ENCODE peak calls at places on chromosomes 7 and 10, in ten cellular contexts. One of them, this sample, is unnamed.

GRCh38 chr7:71303566-71303965 is 171.6 kb downstream of the GALNT17 start:
- DNase-seq in GM20000: no peak
- DNase-seq in breast epithelium: no peak
- DNase-seq in cardiac fibroblast: no peak
- DNase-seq in A549: no peak
- DNase-seq in mammary epithelial cell: no peak
- DNase-seq in occipital lobe: no peak
- DNase-seq in effector CD4-positive, alpha-beta T cell: no peak
- DNase-seq in GM23248: no peak
- DNase-seq in stimulated activated CD8-positive, alpha-beta memory T cell treated with anti-CD3 and anti-CD28 coated beads, Interleukin-2, amount 100 ng/mL, for 1 hour: no peak
- DNase-seq in this sample: peak; percentile 93

GRCh38 chr10:42827201-42827600 is 44.6 kb downstream of the BMS1 start:
- DNase-seq in GM20000: no peak
- DNase-seq in breast epithelium: no peak
- DNase-seq in cardiac fibroblast: no peak
- DNase-seq in A549: no peak
- DNase-seq in mammary epithelial cell: no peak
- DNase-seq in occipital lobe: no peak
- DNase-seq in effector CD4-positive, alpha-beta T cell: no peak
- DNase-seq in GM23248: no peak
- DNase-seq in stimulated activated CD8-positive, alpha-beta memory T cell treated with anti-CD3 and anti-CD28 coated beads, Interleukin-2, amount 100 ng/mL, for 1 hour: no peak
- DNase-seq in this sample: no peak

GRCh38 chr7:79548616-79549206 is 95.2 kb upstream of the MAGI2 start:
- DNase-seq in GM20000: no peak
- DNase-seq in breast epithelium: no peak
- DNase-seq in cardiac fibroblast: peak; percentile 19
- DNase-seq in A549: no peak
- DNase-seq in mammary epithelial cell: no peak
- DNase-seq in occipital lobe: no peak
- DNase-seq in effector CD4-positive, alpha-beta T cell: no peak
- DNase-seq in GM23248: peak; percentile 14
- DNase-seq in stimulated activated CD8-positive, alpha-beta memory T cell treated with anti-CD3 and anti-CD28 coated beads, Interleukin-2, amount 100 ng/mL, for 1 hour: no peak
- DNase-seq in this sample: no peak

GRCh38 chr7:54189330-54189729 is 352.8 kb upstream of the VSTM2A start:
- DNase-seq in GM20000: no peak
- DNase-seq in breast epithelium: no peak
- DNase-seq in cardiac fibroblast: no peak
- DNase-seq in A549: no peak
- DNase-seq in mammary epithelial cell: no peak
- DNase-seq in occipital lobe: no peak
- DNase-seq in effector CD4-positive, alpha-beta T cell: no peak
- DNase-seq in GM23248: no peak
- DNase-seq in stimulated activated CD8-positive, alpha-beta memory T cell treated with anti-CD3 and anti-CD28 coated beads, Interleukin-2, amount 100 ng/mL, for 1 hour: no peak
- DNase-seq in this sample: no peak

GRCh38 chr10:119693262-119693957 is 32.4 kb upstream of the INPP5F start:
- DNase-seq in GM20000: peak; percentile 70
- DNase-seq in breast epithelium: no peak
- DNase-seq in cardiac fibroblast: no peak
- DNase-seq in A549: no peak
- DNase-seq in mammary epithelial cell: no peak
- DNase-seq in occipital lobe: no peak
- DNase-seq in effector CD4-positive, alpha-beta T cell: no peak
- DNase-seq in GM23248: no peak
- DNase-seq in stimulated activated CD8-positive, alpha-beta memory T cell treated with anti-CD3 and anti-CD28 coated beads, Interleukin-2, amount 100 ng/mL, for 1 hour: no peak
- DNase-seq in this sample: no peak

GRCh38 chr7:54662701-54663100 is 96.3 kb downstream of the SEC61G start:
- DNase-seq in GM20000: no peak
- DNase-seq in breast epithelium: no peak
- DNase-seq in cardiac fibroblast: no peak
- DNase-seq in A549: no peak
- DNase-seq in mammary epithelial cell: no peak
- DNase-seq in occipital lobe: no peak
- DNase-seq in effector CD4-positive, alpha-beta T cell: no peak
- DNase-seq in GM23248: no peak
- DNase-seq in stimulated activated CD8-positive, alpha-beta memory T cell treated with anti-CD3 and anti-CD28 coated beads, Interleukin-2, amount 100 ng/mL, for 1 hour: no peak
- DNase-seq in this sample: no peak

GRCh38 chr10:92695679-92696605 is 6.2 kb downstream of the HHEX start:
- DNase-seq in GM20000: peak; percentile 25
- DNase-seq in breast epithelium: no peak
- DNase-seq in cardiac fibroblast: peak; percentile 67
- DNase-seq in A549: no peak
- DNase-seq in mammary epithelial cell: no peak
- DNase-seq in occipital lobe: no peak
- DNase-seq in effector CD4-positive, alpha-beta T cell: no peak
- DNase-seq in GM23248: peak; percentile 80
- DNase-seq in stimulated activated CD8-positive, alpha-beta memory T cell treated with anti-CD3 and anti-CD28 coated beads, Interleukin-2, amount 100 ng/mL, for 1 hour: no peak
- DNase-seq in this sample: peak; percentile 82

GRCh38 chr7:94675356-94675755 is 19.4 kb upstream of the SGCE start:
- DNase-seq in GM20000: no peak
- DNase-seq in breast epithelium: no peak
- DNase-seq in cardiac fibroblast: no peak
- DNase-seq in A549: no peak
- DNase-seq in mammary epithelial cell: no peak
- DNase-seq in occipital lobe: no peak
- DNase-seq in effector CD4-positive, alpha-beta T cell: no peak
- DNase-seq in GM23248: no peak
- DNase-seq in stimulated activated CD8-positive, alpha-beta memory T cell treated with anti-CD3 and anti-CD28 coated beads, Interleukin-2, amount 100 ng/mL, for 1 hour: no peak
- DNase-seq in this sample: no peak

GRCh38 chr10:93548376-93549071 is 17.9 kb upstream of the FFAR4 start:
- DNase-seq in GM20000: no peak
- DNase-seq in breast epithelium: no peak
- DNase-seq in cardiac fibroblast: peak; percentile 64
- DNase-seq in A549: peak; percentile 90
- DNase-seq in mammary epithelial cell: no peak
- DNase-seq in occipital lobe: no peak
- DNase-seq in effector CD4-positive, alpha-beta T cell: no peak
- DNase-seq in GM23248: no peak
- DNase-seq in stimulated activated CD8-positive, alpha-beta memory T cell treated with anti-CD3 and anti-CD28 coated beads, Interleukin-2, amount 100 ng/mL, for 1 hour: no peak
- DNase-seq in this sample: no peak

GRCh38 chr7:134318443-134318842 is 1.7 kb upstream of the SLC35B4 start:
- DNase-seq in GM20000: no peak
- DNase-seq in breast epithelium: no peak
- DNase-seq in cardiac fibroblast: no peak
- DNase-seq in A549: no peak
- DNase-seq in mammary epithelial cell: no peak
- DNase-seq in occipital lobe: no peak
- DNase-seq in effector CD4-positive, alpha-beta T cell: no peak
- DNase-seq in GM23248: peak; percentile 27
- DNase-seq in stimulated activated CD8-positive, alpha-beta memory T cell treated with anti-CD3 and anti-CD28 coated beads, Interleukin-2, amount 100 ng/mL, for 1 hour: no peak
- DNase-seq in this sample: no peak

GRCh38 chr10:123142701-123143161 is 5.2 kb upstream of the HMX2 start:
- DNase-seq in GM20000: peak; percentile 46
- DNase-seq in breast epithelium: no peak
- DNase-seq in cardiac fibroblast: no peak
- DNase-seq in A549: no peak
- DNase-seq in mammary epithelial cell: no peak
- DNase-seq in occipital lobe: no peak
- DNase-seq in effector CD4-positive, alpha-beta T cell: no peak
- DNase-seq in GM23248: no peak
- DNase-seq in stimulated activated CD8-positive, alpha-beta memory T cell treated with anti-CD3 and anti-CD28 coated beads, Interleukin-2, amount 100 ng/mL, for 1 hour: no peak
- DNase-seq in this sample: no peak

GRCh38 chr7:157445956-157446295 is 109.1 kb downstream of the DNAJB6 start:
- DNase-seq in GM20000: no peak
- DNase-seq in breast epithelium: peak; percentile 33
- DNase-seq in cardiac fibroblast: no peak
- DNase-seq in A549: no peak
- DNase-seq in mammary epithelial cell: no peak
- DNase-seq in occipital lobe: no peak
- DNase-seq in effector CD4-positive, alpha-beta T cell: no peak
- DNase-seq in GM23248: no peak
- DNase-seq in stimulated activated CD8-positive, alpha-beta memory T cell treated with anti-CD3 and anti-CD28 coated beads, Interleukin-2, amount 100 ng/mL, for 1 hour: no peak
- DNase-seq in this sample: no peak

GRCh38 chr7:29345590-29345989 is 151.0 kb downstream of the CHN2 start:
- DNase-seq in GM20000: no peak
- DNase-seq in breast epithelium: no peak
- DNase-seq in cardiac fibroblast: peak; percentile 50
- DNase-seq in A549: peak; percentile 12
- DNase-seq in mammary epithelial cell: peak; percentile 29
- DNase-seq in occipital lobe: no peak
- DNase-seq in effector CD4-positive, alpha-beta T cell: no peak
- DNase-seq in GM23248: peak; percentile 39
- DNase-seq in stimulated activated CD8-positive, alpha-beta memory T cell treated with anti-CD3 and anti-CD28 coated beads, Interleukin-2, amount 100 ng/mL, for 1 hour: no peak
- DNase-seq in this sample: peak; percentile 48

GRCh38 chr7:149831730-149832219 is 6.4 kb upstream of the ZNF862 start:
- DNase-seq in GM20000: no peak
- DNase-seq in breast epithelium: no peak
- DNase-seq in cardiac fibroblast: no peak
- DNase-seq in A549: no peak
- DNase-seq in mammary epithelial cell: no peak
- DNase-seq in occipital lobe: no peak
- DNase-seq in effector CD4-positive, alpha-beta T cell: no peak
- DNase-seq in GM23248: no peak
- DNase-seq in stimulated activated CD8-positive, alpha-beta memory T cell treated with anti-CD3 and anti-CD28 coated beads, Interleukin-2, amount 100 ng/mL, for 1 hour: no peak
- DNase-seq in this sample: no peak

GRCh38 chr7:121041516-121042148 is 53.1 kb downstream of the CPED1 start:
- DNase-seq in GM20000: no peak
- DNase-seq in breast epithelium: no peak
- DNase-seq in cardiac fibroblast: peak; percentile 41
- DNase-seq in A549: no peak
- DNase-seq in mammary epithelial cell: no peak
- DNase-seq in occipital lobe: no peak
- DNase-seq in effector CD4-positive, alpha-beta T cell: no peak
- DNase-seq in GM23248: peak; percentile 35
- DNase-seq in stimulated activated CD8-positive, alpha-beta memory T cell treated with anti-CD3 and anti-CD28 coated beads, Interleukin-2, amount 100 ng/mL, for 1 hour: no peak
- DNase-seq in this sample: no peak

GRCh38 chr7:21426286-21426957 is 1.5 kb upstream of the SP4 start:
- DNase-seq in GM20000: no peak
- DNase-seq in breast epithelium: no peak
- DNase-seq in cardiac fibroblast: peak; percentile 42
- DNase-seq in A549: no peak
- DNase-seq in mammary epithelial cell: peak; percentile 23
- DNase-seq in occipital lobe: no peak
- DNase-seq in effector CD4-positive, alpha-beta T cell: no peak
- DNase-seq in GM23248: peak; percentile 34
- DNase-seq in stimulated activated CD8-positive, alpha-beta memory T cell treated with anti-CD3 and anti-CD28 coated beads, Interleukin-2, amount 100 ng/mL, for 1 hour: no peak
- DNase-seq in this sample: no peak

GRCh38 chr7:44791278-44792219 is 4.9 kb upstream of the PPIA start:
- DNase-seq in GM20000: no peak
- DNase-seq in breast epithelium: no peak
- DNase-seq in cardiac fibroblast: peak; percentile 56
- DNase-seq in A549: no peak
- DNase-seq in mammary epithelial cell: no peak
- DNase-seq in occipital lobe: no peak
- DNase-seq in effector CD4-positive, alpha-beta T cell: no peak
- DNase-seq in GM23248: peak; percentile 81
- DNase-seq in stimulated activated CD8-positive, alpha-beta memory T cell treated with anti-CD3 and anti-CD28 coated beads, Interleukin-2, amount 100 ng/mL, for 1 hour: no peak
- DNase-seq in this sample: peak; percentile 71

GRCh38 chr7:18117482-18117881 is 89.8 kb upstream of the PRPS1L1 start:
- DNase-seq in GM20000: no peak
- DNase-seq in breast epithelium: no peak
- DNase-seq in cardiac fibroblast: peak; percentile 19
- DNase-seq in A549: no peak
- DNase-seq in mammary epithelial cell: no peak
- DNase-seq in occipital lobe: no peak
- DNase-seq in effector CD4-positive, alpha-beta T cell: no peak
- DNase-seq in GM23248: peak; percentile 38
- DNase-seq in stimulated activated CD8-positive, alpha-beta memory T cell treated with anti-CD3 and anti-CD28 coated beads, Interleukin-2, amount 100 ng/mL, for 1 hour: no peak
- DNase-seq in this sample: peak; percentile 80

GRCh38 chr10:110597476-110597875 is 30.0 kb downstream of the SMC3 start:
- DNase-seq in GM20000: no peak
- DNase-seq in breast epithelium: no peak
- DNase-seq in cardiac fibroblast: no peak
- DNase-seq in A549: no peak
- DNase-seq in mammary epithelial cell: no peak
- DNase-seq in occipital lobe: no peak
- DNase-seq in effector CD4-positive, alpha-beta T cell: no peak
- DNase-seq in GM23248: no peak
- DNase-seq in stimulated activated CD8-positive, alpha-beta memory T cell treated with anti-CD3 and anti-CD28 coated beads, Interleukin-2, amount 100 ng/mL, for 1 hour: no peak
- DNase-seq in this sample: no peak

GRCh38 chr7:107934991-107935770 is 44.2 kb downstream of the DLD start:
- DNase-seq in GM20000: no peak
- DNase-seq in breast epithelium: no peak
- DNase-seq in cardiac fibroblast: peak; percentile 60
- DNase-seq in A549: no peak
- DNase-seq in mammary epithelial cell: no peak
- DNase-seq in occipital lobe: no peak
- DNase-seq in effector CD4-positive, alpha-beta T cell: no peak
- DNase-seq in GM23248: peak; percentile 68
- DNase-seq in stimulated activated CD8-positive, alpha-beta memory T cell treated with anti-CD3 and anti-CD28 coated beads, Interleukin-2, amount 100 ng/mL, for 1 hour: no peak
- DNase-seq in this sample: peak; percentile 73

GRCh38 chr10:100827819-100828743 is 82.7 kb downstream of the PAX2 start:
- DNase-seq in GM20000: peak; percentile 83
- DNase-seq in breast epithelium: peak; percentile 57
- DNase-seq in cardiac fibroblast: no peak
- DNase-seq in A549: peak; percentile 43
- DNase-seq in mammary epithelial cell: peak; percentile 3
- DNase-seq in occipital lobe: no peak
- DNase-seq in effector CD4-positive, alpha-beta T cell: no peak
- DNase-seq in GM23248: peak; percentile 64
- DNase-seq in stimulated activated CD8-positive, alpha-beta memory T cell treated with anti-CD3 and anti-CD28 coated beads, Interleukin-2, amount 100 ng/mL, for 1 hour: peak; percentile 13
- DNase-seq in this sample: peak; percentile 57

GRCh38 chr10:112898540-112899395 is 51.3 kb upstream of the TCF7L2 start:
- DNase-seq in GM20000: no peak
- DNase-seq in breast epithelium: no peak
- DNase-seq in cardiac fibroblast: peak; percentile 71
- DNase-seq in A549: peak; percentile 95
- DNase-seq in mammary epithelial cell: no peak
- DNase-seq in occipital lobe: no peak
- DNase-seq in effector CD4-positive, alpha-beta T cell: no peak
- DNase-seq in GM23248: peak; percentile 60
- DNase-seq in stimulated activated CD8-positive, alpha-beta memory T cell treated with anti-CD3 and anti-CD28 coated beads, Interleukin-2, amount 100 ng/mL, for 1 hour: no peak
- DNase-seq in this sample: peak; percentile 74

GRCh38 chr7:101899616-101900015 is 82.2 kb downstream of the CUX1 start:
- DNase-seq in GM20000: no peak
- DNase-seq in breast epithelium: no peak
- DNase-seq in cardiac fibroblast: no peak
- DNase-seq in A549: no peak
- DNase-seq in mammary epithelial cell: no peak
- DNase-seq in occipital lobe: no peak
- DNase-seq in effector CD4-positive, alpha-beta T cell: no peak
- DNase-seq in GM23248: no peak
- DNase-seq in stimulated activated CD8-positive, alpha-beta memory T cell treated with anti-CD3 and anti-CD28 coated beads, Interleukin-2, amount 100 ng/mL, for 1 hour: no peak
- DNase-seq in this sample: no peak

GRCh38 chr10:31808258-31809218 is 120.1 kb downstream of the ARHGAP12 start:
- DNase-seq in GM20000: peak; percentile 50
- DNase-seq in breast epithelium: no peak
- DNase-seq in cardiac fibroblast: peak; percentile 86
- DNase-seq in A549: peak; percentile 56
- DNase-seq in mammary epithelial cell: peak; percentile 18
- DNase-seq in occipital lobe: no peak
- DNase-seq in effector CD4-positive, alpha-beta T cell: no peak
- DNase-seq in GM23248: peak; percentile 82
- DNase-seq in stimulated activated CD8-positive, alpha-beta memory T cell treated with anti-CD3 and anti-CD28 coated beads, Interleukin-2, amount 100 ng/mL, for 1 hour: no peak
- DNase-seq in this sample: peak; percentile 75

GRCh38 chr10:43619368-43619767 is 13.1 kb downstream of the ZNF485 start:
- DNase-seq in GM20000: no peak
- DNase-seq in breast epithelium: no peak
- DNase-seq in cardiac fibroblast: no peak
- DNase-seq in A549: no peak
- DNase-seq in mammary epithelial cell: no peak
- DNase-seq in occipital lobe: no peak
- DNase-seq in effector CD4-positive, alpha-beta T cell: no peak
- DNase-seq in GM23248: no peak
- DNase-seq in stimulated activated CD8-positive, alpha-beta memory T cell treated with anti-CD3 and anti-CD28 coated beads, Interleukin-2, amount 100 ng/mL, for 1 hour: no peak
- DNase-seq in this sample: no peak

GRCh38 chr7:102823715-102824114 is 74.9 kb downstream of the FAM185A start:
- DNase-seq in GM20000: no peak
- DNase-seq in breast epithelium: no peak
- DNase-seq in cardiac fibroblast: no peak
- DNase-seq in A549: no peak
- DNase-seq in mammary epithelial cell: no peak
- DNase-seq in occipital lobe: no peak
- DNase-seq in effector CD4-positive, alpha-beta T cell: no peak
- DNase-seq in GM23248: no peak
- DNase-seq in stimulated activated CD8-positive, alpha-beta memory T cell treated with anti-CD3 and anti-CD28 coated beads, Interleukin-2, amount 100 ng/mL, for 1 hour: no peak
- DNase-seq in this sample: peak; percentile 38

GRCh38 chr10:117934477-117934876 is 112.3 kb downstream of the RAB11FIP2 start:
- DNase-seq in GM20000: no peak
- DNase-seq in breast epithelium: no peak
- DNase-seq in cardiac fibroblast: no peak
- DNase-seq in A549: no peak
- DNase-seq in mammary epithelial cell: no peak
- DNase-seq in occipital lobe: no peak
- DNase-seq in effector CD4-positive, alpha-beta T cell: no peak
- DNase-seq in GM23248: no peak
- DNase-seq in stimulated activated CD8-positive, alpha-beta memory T cell treated with anti-CD3 and anti-CD28 coated beads, Interleukin-2, amount 100 ng/mL, for 1 hour: no peak
- DNase-seq in this sample: no peak

GRCh38 chr7:19747740-19748339 is 25.6 kb downstream of the TMEM196 start:
- DNase-seq in GM20000: peak; percentile 32
- DNase-seq in breast epithelium: no peak
- DNase-seq in cardiac fibroblast: peak; percentile 63
- DNase-seq in A549: peak; percentile 53
- DNase-seq in mammary epithelial cell: peak; percentile 21
- DNase-seq in occipital lobe: no peak
- DNase-seq in effector CD4-positive, alpha-beta T cell: no peak
- DNase-seq in GM23248: peak; percentile 59
- DNase-seq in stimulated activated CD8-positive, alpha-beta memory T cell treated with anti-CD3 and anti-CD28 coated beads, Interleukin-2, amount 100 ng/mL, for 1 hour: no peak
- DNase-seq in this sample: peak; percentile 58